ENCODE peak calls at places on chromosome 13, in four cellular contexts. K, U, A and O are unnamed samples.

GRCh38 chr13:38954291-38954690 is 36.3 kb downstream of the STOML3 start:
- DNase-seq in K (no peak), U (no peak), A (no peak), O (no peak)

GRCh38 chr13:113800576-113800926 is 41.5 kb downstream of the TMEM255B start:
- DNase-seq in K (no peak), U (no peak), A (no peak), O (no peak)

GRCh38 chr13:90800082-90800746 is 547.3 kb upstream of the MIR17HG start:
- DNase-seq in K (peak; percentile 48), U (no peak), A (peak; percentile 55), O (no peak)

GRCh38 chr13:31870511-31870910 is 131.2 kb downstream of the RXFP2 start:
- DNase-seq in K (no peak), U (no peak), A (no peak), O (no peak)

GRCh38 chr13:68176486-68176885 is 946.4 kb upstream of the PCDH9 start:
- DNase-seq in K (no peak), U (no peak), A (no peak), O (no peak)

GRCh38 chr13:111410232-111411021 is 90.0 kb downstream of the TEX29 start:
- DNase-seq in K (no peak), U (no peak), A (no peak), O (no peak)

GRCh38 chr13:94599877-94600276 is 1.8 kb upstream of the GPR180 start:
- DNase-seq in K (no peak), U (no peak), A (no peak), O (no peak)

GRCh38 chr13:114219406-114219805 is 15.3 kb upstream of the CDC16 start:
- DNase-seq in K (no peak), U (no peak), A (no peak), O (no peak)

GRCh38 chr13:45300190-45300985 is 40.6 kb downstream of the TPT1 start:
- DNase-seq in K (no peak), U (no peak), A (no peak), O (no peak)

GRCh38 chr13:34065915-34066314 is 248.0 kb downstream of the RFC3 start:
- DNase-seq in K (no peak), U (peak; percentile 94), A (no peak), O (no peak)

GRCh38 chr13:96284971-96285370 is 195.1 kb downstream of the HS6ST3 start:
- DNase-seq in K (no peak), U (no peak), A (no peak), O (no peak)

GRCh38 chr13:78131811-78132210 is 213.2 kb upstream of the EDNRB start:
- DNase-seq in K (no peak), U (no peak), A (no peak), O (no peak)

GRCh38 chr13:97268772-97269171 is 46.6 kb downstream of the MBNL2 start:
- DNase-seq in K (no peak), U (no peak), A (no peak), O (no peak)

GRCh38 chr13:79380943-79381445 is 25.1 kb downstream of the RBM26 start:
- DNase-seq in K (no peak), U (no peak), A (no peak), O (no peak)

GRCh38 chr13:101434486-101434885 is 18.0 kb upstream of the ITGBL1 start:
- DNase-seq in K (no peak), U (no peak), A (no peak), O (no peak)

GRCh38 chr13:69477451-69477850 is 630.2 kb upstream of the ATXN8OS start:
- DNase-seq in K (no peak), U (no peak), A (no peak), O (no peak)

GRCh38 chr13:110576736-110577476 is 15.4 kb upstream of the RAB20 start:
- DNase-seq in K (no peak), U (no peak), A (peak; percentile 63), O (no peak)

GRCh38 chr13:99657848-99658265 is 156.6 kb downstream of the TM9SF2 start:
- DNase-seq in K (peak; percentile 21), U (no peak), A (peak; percentile 53), O (no peak)

GRCh38 chr13:24251525-24251924 is 57.9 kb upstream of the C1QTNF9 start:
- DNase-seq in K (no peak), U (no peak), A (peak; percentile 82), O (no peak)

GRCh38 chr13:109144693-109145437 is 515.5 kb downstream of the MYO16 start:
- DNase-seq in K (no peak), U (no peak), A (no peak), O (no peak)

GRCh38 chr13:112885782-112886268 is 83.2 kb upstream of the MCF2L start:
- DNase-seq in K (peak; percentile 75), U (no peak), A (peak; percentile 80), O (peak; percentile 88)

GRCh38 chr13:114173753-114174152 is 5.3 kb upstream of the CFAP97D2 start:
- DNase-seq in K (no peak), U (no peak), A (no peak), O (no peak)

GRCh38 chr13:51148223-51148951 is 37.3 kb upstream of the C13orf42 start:
- DNase-seq in K (no peak), U (no peak), A (no peak), O (no peak)

GRCh38 chr13:113545931-113546516 is 38.5 kb upstream of the TFDP1 start:
- DNase-seq in K (no peak), U (no peak), A (peak; percentile 42), O (no peak)

GRCh38 chr13:101660711-101661110 is 208.2 kb downstream of the ITGBL1 start:
- DNase-seq in K (no peak), U (no peak), A (no peak), O (no peak)

GRCh38 chr13:78603240-78603947 is at the start of gene POU4F1:
- DNase-seq in K (no peak), U (no peak), A (peak; percentile 72), O (no peak)

GRCh38 chr13:34863360-34864135 is 78.5 kb upstream of the NBEA start:
- DNase-seq in K (no peak), U (peak; percentile 98), A (peak; percentile 48), O (peak; percentile 84)

GRCh38 chr13:85896516-85897450 is 97.6 kb upstream of the SLITRK6 start:
- DNase-seq in K (no peak), U (no peak), A (no peak), O (no peak)

DNA sequence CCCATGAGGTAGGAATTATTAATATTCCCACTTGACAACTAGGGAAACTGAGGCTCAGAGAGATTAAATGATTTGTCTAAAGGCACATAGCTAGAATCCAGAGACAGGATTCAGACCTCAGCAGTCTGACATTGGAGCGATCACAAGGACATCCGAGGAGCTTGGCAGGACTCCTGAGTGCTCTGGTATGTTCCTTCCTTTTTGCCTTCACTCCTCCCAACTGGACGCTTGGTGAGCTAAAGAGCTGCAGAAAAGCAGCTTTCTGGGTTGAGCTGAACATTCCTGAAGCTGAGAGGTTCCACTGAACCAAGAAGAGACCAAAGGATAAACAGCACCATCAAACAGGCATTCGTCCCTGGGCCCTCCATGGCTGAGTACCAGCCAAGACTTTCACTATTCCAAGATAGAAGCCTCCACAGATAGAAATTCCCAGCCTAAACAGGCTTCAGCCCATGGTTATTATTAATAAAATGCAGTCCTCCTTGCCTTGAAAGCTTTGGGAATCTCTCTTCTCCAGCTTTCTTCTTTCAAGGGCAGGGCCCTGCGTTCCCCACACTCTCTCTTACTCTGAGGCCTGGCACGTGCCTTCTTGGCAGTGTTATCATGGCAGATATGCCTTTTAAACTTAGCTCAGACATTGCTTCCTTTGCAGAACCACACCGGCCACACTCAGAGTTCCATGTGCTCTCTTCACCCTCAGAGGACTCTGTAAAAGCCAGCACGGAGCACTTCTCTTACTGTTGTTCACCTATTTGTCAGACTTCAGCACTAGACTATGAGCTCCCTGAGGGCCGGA is 97.1 kb downstream of the CYSLTR2 start:
- DNase-seq in K (peak; percentile 63), U (no peak), A (no peak), O (no peak)
- TF ChIP-seq CTCF in K (peak; percentile 23), U (no peak), A (no peak), O (no peak)

GRCh38 chr13:36288794-36289391 is 8.7 kb downstream of the CCDC169 start:
- DNase-seq in K (no peak), U (no peak), A (no peak), O (no peak)

GRCh38 chr13:36282818-36283432 is 14.7 kb downstream of the CCDC169 start:
- DNase-seq in K (no peak), U (peak; percentile 38), A (no peak), O (peak; percentile 33)
- TF ChIP-seq CTCF in K (peak; percentile 82), U (peak; percentile 93), A (peak; percentile 37), O (peak; percentile 95)

DNA sequence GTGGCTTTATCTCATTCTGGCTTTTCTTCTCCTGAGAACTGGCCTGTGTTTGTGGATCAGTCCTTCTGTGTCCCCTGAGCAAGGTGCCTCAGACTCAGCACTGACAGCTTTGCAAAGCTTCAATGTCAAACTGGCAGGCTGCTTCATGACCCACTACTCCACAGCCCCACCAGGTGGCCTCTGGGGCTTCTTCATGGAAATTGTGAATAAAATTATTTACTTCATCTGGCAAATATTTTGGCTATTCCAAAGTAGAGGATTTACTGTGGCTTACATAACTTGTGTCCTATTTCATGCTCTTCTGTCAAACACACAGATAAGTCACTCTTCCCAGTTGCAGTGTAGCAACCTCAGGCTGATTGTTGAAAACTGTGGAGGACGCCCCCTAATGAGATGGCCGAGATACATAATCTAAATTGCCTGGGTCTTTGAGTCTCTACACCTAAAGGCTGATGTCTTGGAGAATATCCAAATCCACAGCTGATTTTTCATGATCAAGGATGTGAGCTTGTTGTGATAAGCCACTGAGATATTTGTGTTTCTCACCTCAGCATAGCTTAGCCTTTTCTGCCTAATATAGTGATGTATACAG is 721.9 kb upstream of the SLC10A2 start:
- DNase-seq in K (peak; percentile 25), U (no peak), A (no peak), O (no peak)
- TF ChIP-seq CTCF in K (peak; percentile 41), U (peak; percentile 56), A (no peak), O (no peak)

GRCh38 chr13:76884167-76884566 is 2.0 kb downstream of the KCTD12 start:
- DNase-seq in K (peak; percentile 45), U (no peak), A (peak; percentile 53), O (no peak)
- TF ChIP-seq CTCF in K (peak; percentile 49), U (no peak), A (no peak), O (peak; percentile 29)